ENCODE peak calls at places on chromosome 3, in four cellular contexts. One of them, this sample, is unnamed.

GRCh38 chr3:184380210-184380626 is 364 bp downstream of the CHRD start:
- DNase-seq in globus pallidus: peak
- DNase-seq in fibroblast of lung: peak
- DNase-seq in M059J: peak
- DNase-seq in this sample: no peak

GRCh38 chr3:3179407-3180094 is at the start of gene CRBN:
- DNase-seq in globus pallidus: peak
- DNase-seq in fibroblast of lung: peak
- DNase-seq in M059J: peak
- DNase-seq in this sample: peak

GRCh38 chr3:134149286-134149685 is 101.4 kb downstream of the RYK start:
- DNase-seq in globus pallidus: no peak
- DNase-seq in fibroblast of lung: no peak
- DNase-seq in M059J: peak
- DNase-seq in this sample: peak

GRCh38 chr3:123156276-123156995 is 45.3 kb upstream of the SEC22A start:
- DNase-seq in globus pallidus: no peak
- DNase-seq in fibroblast of lung: no peak
- DNase-seq in M059J: no peak
- DNase-seq in this sample: no peak

GRCh38 chr3:126551839-126552687 is 6.7 kb downstream of the C3orf22 start:
- DNase-seq in globus pallidus: no peak
- DNase-seq in fibroblast of lung: no peak
- DNase-seq in M059J: no peak
- DNase-seq in this sample: no peak

GRCh38 chr3:43024183-43024865 is 45.2 kb downstream of the GASK1A start:
- DNase-seq in globus pallidus: no peak
- DNase-seq in fibroblast of lung: no peak
- DNase-seq in M059J: no peak
- DNase-seq in this sample: no peak

GRCh38 chr3:30440147-30440604 is 166.2 kb upstream of the TGFBR2 start:
- DNase-seq in globus pallidus: no peak
- DNase-seq in fibroblast of lung: no peak
- DNase-seq in M059J: peak
- DNase-seq in this sample: peak

GRCh38 chr3:105495021-105495420 is 128.3 kb downstream of the ALCAM start:
- DNase-seq in globus pallidus: no peak
- DNase-seq in fibroblast of lung: no peak
- DNase-seq in M059J: peak
- DNase-seq in this sample: no peak

GRCh38 chr3:129576514-129577345 is 29.7 kb downstream of the PLXND1 start:
- DNase-seq in globus pallidus: no peak
- DNase-seq in fibroblast of lung: no peak
- DNase-seq in M059J: no peak
- DNase-seq in this sample: no peak

GRCh38 chr3:101849714-101850326 is 506 bp downstream of the NFKBIZ start:
- DNase-seq in globus pallidus: no peak
- DNase-seq in fibroblast of lung: no peak
- DNase-seq in M059J: peak
- DNase-seq in this sample: no peak

GRCh38 chr3:174633342-174633741 is 225.8 kb upstream of the NAALADL2 start:
- DNase-seq in globus pallidus: no peak
- DNase-seq in fibroblast of lung: no peak
- DNase-seq in M059J: no peak
- DNase-seq in this sample: no peak

GRCh38 chr3:125212096-125212508 is 446 bp downstream of the SLC12A8 start:
- DNase-seq in globus pallidus: no peak
- DNase-seq in fibroblast of lung: no peak
- DNase-seq in M059J: no peak
- DNase-seq in this sample: no peak

GRCh38 chr3:134337071-134337482 is 37.2 kb downstream of the AMOTL2 start:
- DNase-seq in globus pallidus: no peak
- DNase-seq in fibroblast of lung: no peak
- DNase-seq in M059J: no peak
- DNase-seq in this sample: no peak

GRCh38 chr3:43894176-43895049 is 203.7 kb downstream of the ABHD5 start:
- DNase-seq in globus pallidus: peak
- DNase-seq in fibroblast of lung: peak
- DNase-seq in M059J: peak
- DNase-seq in this sample: no peak

GRCh38 chr3:81723732-81724313 is 37.6 kb downstream of the GBE1 start:
- DNase-seq in globus pallidus: peak
- DNase-seq in fibroblast of lung: peak
- DNase-seq in M059J: peak
- DNase-seq in this sample: peak

GRCh38 chr3:161854232-161854771 is 357.7 kb downstream of the OTOL1 start:
- DNase-seq in globus pallidus: no peak
- DNase-seq in fibroblast of lung: peak
- DNase-seq in M059J: peak
- DNase-seq in this sample: peak

GRCh38 chr3:191246628-191247027 is 47.6 kb downstream of the OSTN start:
- DNase-seq in globus pallidus: no peak
- DNase-seq in fibroblast of lung: peak
- DNase-seq in M059J: peak
- DNase-seq in this sample: peak

GRCh38 chr3:56870436-56870835 is 68.7 kb upstream of the ARHGEF3 start:
- DNase-seq in globus pallidus: no peak
- DNase-seq in fibroblast of lung: peak
- DNase-seq in M059J: peak
- DNase-seq in this sample: no peak

GRCh38 chr3:12878026-12878636 is 36.8 kb upstream of the RPL32 start:
- DNase-seq in globus pallidus: no peak
- DNase-seq in fibroblast of lung: no peak
- DNase-seq in M059J: no peak
- DNase-seq in this sample: no peak

GRCh38 chr3:46098319-46098761 is 71.1 kb upstream of the XCR1 start:
- DNase-seq in globus pallidus: no peak
- DNase-seq in fibroblast of lung: peak
- DNase-seq in M059J: peak
- DNase-seq in this sample: no peak

GRCh38 chr3:43995078-43995928 is 246.4 kb upstream of the TOPAZ1 start:
- DNase-seq in globus pallidus: no peak
- DNase-seq in fibroblast of lung: peak
- DNase-seq in M059J: peak
- DNase-seq in this sample: peak

GRCh38 chr3:126373682-126374601 is 16.7 kb upstream of the KLF15 start:
- DNase-seq in globus pallidus: peak
- DNase-seq in fibroblast of lung: peak
- DNase-seq in M059J: peak
- DNase-seq in this sample: no peak

GRCh38 chr3:46881819-46882376 is 4.4 kb downstream of the PTH1R start:
- DNase-seq in globus pallidus: no peak
- DNase-seq in fibroblast of lung: peak
- DNase-seq in M059J: peak
- DNase-seq in this sample: no peak

GRCh38 chr3:33093847-33094246 is 3.1 kb downstream of the GLB1 start:
- DNase-seq in globus pallidus: no peak
- DNase-seq in fibroblast of lung: no peak
- DNase-seq in M059J: no peak
- DNase-seq in this sample: no peak

GRCh38 chr3:160278210-160278609 is 53.0 kb downstream of the C3orf80 start:
- DNase-seq in globus pallidus: no peak
- DNase-seq in fibroblast of lung: no peak
- DNase-seq in M059J: no peak
- DNase-seq in this sample: no peak

GRCh38 chr3:42575137-42575741 is 6.5 kb downstream of the SEC22C start:
- DNase-seq in globus pallidus: no peak
- DNase-seq in fibroblast of lung: no peak
- DNase-seq in M059J: no peak
- DNase-seq in this sample: no peak